ENCODE peak calls at places on chromosome 18, in eight cellular contexts. K, H, Y, J, P, R, O and B are unnamed samples.

GRCh38 chr18:67549946-67550345 is 33.4 kb upstream of the DSEL start:
- DNase-seq in K (no peak), H (no peak), Y (no peak), J (no peak), P (no peak), R (no peak), O (no peak), B (no peak)

GRCh38 chr18:58438161-58438983 is 190.5 kb downstream of the ALPK2 start:
- DNase-seq in K (no peak), H (no peak), Y (no peak), J (peak), P (no peak), R (no peak), O (no peak), B (no peak)

GRCh38 chr18:29160123-29160522 is 983.2 kb upstream of the CDH2 start:
- DNase-seq in K (no peak), H (no peak), Y (no peak), J (no peak), P (no peak), R (no peak), O (no peak), B (no peak)

GRCh38 chr18:35770360-35770759 is 188.8 kb downstream of the GALNT1 start:
- DNase-seq in K (no peak), H (no peak), Y (no peak), J (no peak), P (no peak), R (no peak), O (no peak), B (no peak)

GRCh38 chr18:77111449-77112160 is 21.0 kb downstream of the MBP start:
- DNase-seq in K (no peak), H (no peak), Y (peak), J (no peak), P (no peak), R (peak), O (no peak), B (no peak)

GRCh38 chr18:12165038-12165768 is 71.6 kb downstream of the ANKRD62 start:
- DNase-seq in K (no peak), H (no peak), Y (no peak), J (no peak), P (no peak), R (no peak), O (no peak), B (no peak)

GRCh38 chr18:42736074-42736473 is 379.4 kb downstream of the RIT2 start:
- DNase-seq in K (no peak), H (no peak), Y (no peak), J (no peak), P (no peak), R (no peak), O (no peak), B (no peak)

GRCh38 chr18:3062798-3063563 is 50.0 kb upstream of the LPIN2 start:
- DNase-seq in K (peak), H (peak), Y (peak), J (peak), P (peak), R (peak), O (peak), B (no peak)

GRCh38 chr18:32478317-32478716 is 7.6 kb upstream of the GAREM1 start:
- DNase-seq in K (no peak), H (no peak), Y (no peak), J (no peak), P (no peak), R (no peak), O (no peak), B (no peak)

GRCh38 chr18:24397131-24397693 is 412 bp downstream of the OSBPL1A start:
- DNase-seq in K (peak), H (peak), Y (peak), J (peak), P (peak), R (no peak), O (peak), B (no peak)

GRCh38 chr18:76720683-76721082 is 101.7 kb upstream of the ZNF236 start:
- DNase-seq in K (no peak), H (no peak), Y (no peak), J (peak), P (no peak), R (no peak), O (no peak), B (no peak)

GRCh38 chr18:24677011-24677410 is 216.6 kb downstream of the HRH4 start:
- DNase-seq in K (no peak), H (no peak), Y (no peak), J (no peak), P (no peak), R (no peak), O (no peak), B (no peak)

GRCh38 chr18:21242141-21243040 is at the start of gene GREB1L:
- DNase-seq in K (no peak), H (no peak), Y (peak), J (peak), P (peak), R (no peak), O (no peak), B (peak)

GRCh38 chr18:37445368-37445767 is 120.2 kb downstream of the CELF4 start:
- DNase-seq in K (no peak), H (no peak), Y (no peak), J (no peak), P (no peak), R (no peak), O (no peak), B (no peak)

GRCh38 chr18:54611819-54612218 is 20.8 kb downstream of the DYNAP start:
- DNase-seq in K (no peak), H (no peak), Y (no peak), J (no peak), P (no peak), R (no peak), O (no peak), B (no peak)

GRCh38 chr18:71223487-71223886 is 934.6 kb downstream of the SOCS6 start:
- DNase-seq in K (no peak), H (no peak), Y (no peak), J (peak), P (no peak), R (no peak), O (no peak), B (no peak)

GRCh38 chr18:58221060-58221725 is 177.2 kb downstream of the NEDD4L start:
- DNase-seq in K (no peak), H (no peak), Y (peak), J (peak), P (peak), R (no peak), O (no peak), B (no peak)

GRCh38 chr18:38693085-38693484 is 1127.5 kb upstream of the CELF4 start:
- DNase-seq in K (no peak), H (no peak), Y (no peak), J (no peak), P (no peak), R (no peak), O (no peak), B (no peak)

GRCh38 chr18:46656326-46657114 is 500 bp downstream of the LOXHD1 start:
- DNase-seq in K (no peak), H (no peak), Y (no peak), J (no peak), P (no peak), R (no peak), O (no peak), B (no peak)

GRCh38 chr18:76882186-76882585 is 59.8 kb downstream of the ZNF236 start:
- DNase-seq in K (no peak), H (no peak), Y (no peak), J (no peak), P (no peak), R (no peak), O (no peak), B (no peak)

GRCh38 chr18:23321996-23322395 is 131.1 kb upstream of the RIOK3 start:
- DNase-seq in K (no peak), H (no peak), Y (no peak), J (no peak), P (no peak), R (no peak), O (no peak), B (no peak)

GRCh38 chr18:1308686-1309085 is 404.0 kb downstream of the ADCYAP1 start:
- DNase-seq in K (no peak), H (no peak), Y (no peak), J (no peak), P (no peak), R (no peak), O (no peak), B (no peak)

GRCh38 chr18:50694147-50694546 is 125.7 kb downstream of the MRO start:
- DNase-seq in K (no peak), H (no peak), Y (no peak), J (no peak), P (no peak), R (no peak), O (no peak), B (no peak)

GRCh38 chr18:23963443-23964185 is 50.9 kb upstream of the TTC39C start:
- DNase-seq in K (no peak), H (no peak), Y (no peak), J (no peak), P (no peak), R (peak), O (no peak), B (no peak)

GRCh38 chr18:23668731-23669130 is 6.0 kb upstream of the ANKRD29 start:
- DNase-seq in K (no peak), H (no peak), Y (no peak), J (no peak), P (no peak), R (no peak), O (no peak), B (no peak)

GRCh38 chr18:59357928-59358327 is 1.1 kb downstream of the LMAN1 start:
- DNase-seq in K (no peak), H (no peak), Y (no peak), J (peak), P (peak), R (no peak), O (no peak), B (no peak)

GRCh38 chr18:48948112-48949050 is 2.4 kb downstream of the SMAD7 start:
- DNase-seq in K (no peak), H (no peak), Y (no peak), J (peak), P (no peak), R (no peak), O (peak), B (peak)

GRCh38 chr18:41096504-41096903 is 858.5 kb upstream of the PIK3C3 start:
- DNase-seq in K (no peak), H (no peak), Y (no peak), J (peak), P (no peak), R (no peak), O (no peak), B (no peak)

GRCh38 chr18:48589797-48590519 is 51.1 kb downstream of the CTIF start:
- DNase-seq in K (peak), H (peak), Y (no peak), J (no peak), P (no peak), R (no peak), O (no peak), B (no peak)

GRCh38 chr18:6885992-6886823 is 156.7 kb downstream of the ARHGAP28 start:
- DNase-seq in K (no peak), H (no peak), Y (no peak), J (peak), P (no peak), R (no peak), O (no peak), B (peak)

GRCh38 chr18:5839102-5839501 is 56.2 kb downstream of the TMEM200C start:
- DNase-seq in K (no peak), H (no peak), Y (no peak), J (no peak), P (no peak), R (no peak), O (no peak), B (no peak)

GRCh38 chr18:5842653-5843052 is 52.7 kb downstream of the TMEM200C start:
- DNase-seq in K (no peak), H (no peak), Y (no peak), J (no peak), P (no peak), R (no peak), O (no peak), B (no peak)

DNA sequence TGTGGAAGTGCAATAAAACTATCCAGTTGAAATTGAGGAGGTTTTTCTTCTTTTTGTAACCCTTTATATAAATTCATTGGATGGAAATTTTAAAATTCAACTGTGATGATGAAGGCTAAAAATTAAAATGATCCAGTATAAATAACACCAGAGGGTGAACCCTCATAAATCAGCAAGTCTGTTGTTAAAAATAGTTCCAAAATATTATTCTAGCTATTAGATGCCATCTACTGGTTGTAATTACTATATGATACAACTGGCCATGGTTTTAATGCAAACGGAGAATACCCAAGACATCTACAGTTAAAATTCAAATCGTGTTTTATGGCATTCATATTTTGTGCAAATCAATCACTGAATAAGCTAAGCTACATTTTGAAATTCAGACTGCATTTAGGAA is 53.8 kb downstream of the TMEM200C start:
- DNase-seq in K (no peak), H (no peak), Y (no peak), J (no peak), P (no peak), R (no peak), O (no peak), B (no peak)
- TF ChIP-seq CTCF in K (no peak), H (no peak), Y (no peak), J (no peak), P (no peak), R (peak), O (no peak), B (no peak)

DNA sequence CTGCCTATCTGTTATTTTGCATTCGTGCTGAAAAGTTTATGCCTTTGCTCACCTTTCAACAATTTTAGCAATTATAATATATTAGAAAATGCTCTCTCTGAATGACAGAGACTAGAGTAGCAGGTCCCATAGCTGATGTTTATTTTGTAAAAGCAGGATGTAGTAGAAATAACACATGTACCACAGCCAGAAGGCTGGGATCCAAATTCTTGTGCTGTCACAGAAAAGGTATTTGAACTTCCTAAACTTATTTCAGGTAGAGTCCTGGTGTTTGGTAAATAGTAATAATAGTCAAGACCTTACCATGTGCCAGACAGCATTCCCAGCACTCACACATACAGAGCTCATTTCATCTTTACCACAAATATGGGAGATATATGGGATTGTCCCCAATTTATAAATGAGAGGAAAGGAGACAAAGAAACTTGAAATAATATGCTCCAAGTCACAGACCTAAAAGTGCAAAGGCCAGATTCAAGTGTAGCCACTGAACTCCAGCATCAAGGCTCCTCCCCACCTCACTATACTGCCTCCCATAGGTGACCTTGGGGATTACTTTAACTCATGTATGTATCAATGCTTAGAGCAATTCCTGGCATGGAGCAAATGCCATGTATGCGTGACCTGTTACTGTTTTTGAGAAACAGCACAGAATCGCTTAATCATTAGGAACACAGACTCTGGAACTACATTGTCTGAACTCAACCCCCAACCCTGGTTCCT is 284.7 kb upstream of the RAB12 start:
- DNase-seq in K (no peak), H (no peak), Y (no peak), J (no peak), P (no peak), R (no peak), O (no peak), B (no peak)
- TF ChIP-seq CTCF in K (no peak), H (no peak), Y (no peak), J (no peak), P (peak), R (no peak), O (no peak), B (no peak)

GRCh38 chr18:63506336-63506646 is 29.5 kb downstream of the SERPINB5 start:
- DNase-seq in K (no peak), H (no peak), Y (no peak), J (no peak), P (no peak), R (no peak), O (no peak), B (no peak)
- TF ChIP-seq CTCF in K (no peak), H (no peak), Y (no peak), J (no peak), P (no peak), R (no peak), O (no peak), B (no peak)

DNA sequence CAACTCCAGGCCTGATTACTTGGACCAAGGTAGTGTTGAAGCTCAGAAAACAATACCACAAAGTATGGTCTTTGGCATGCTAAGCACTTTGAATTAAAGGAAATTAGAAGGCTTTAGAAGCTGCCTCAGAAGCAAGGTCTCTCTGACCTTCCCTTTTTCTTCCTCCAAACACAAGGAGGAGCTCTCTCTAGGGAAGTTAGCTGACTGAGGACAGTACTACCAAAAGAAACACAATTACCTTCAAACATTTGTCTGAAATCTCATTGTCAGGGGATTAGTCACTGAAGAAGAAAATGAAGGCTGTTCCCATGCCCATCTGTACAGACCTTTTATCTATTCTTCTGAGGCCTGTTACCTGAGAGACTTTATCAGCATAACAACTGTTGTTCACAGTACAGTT is 279.3 kb downstream of the CDH20 start:
- DNase-seq in K (no peak), H (no peak), Y (no peak), J (no peak), P (no peak), R (no peak), O (no peak), B (no peak)
- TF ChIP-seq CTCF in K (no peak), H (no peak), Y (no peak), J (peak), P (peak), R (peak), O (no peak), B (no peak)

DNA sequence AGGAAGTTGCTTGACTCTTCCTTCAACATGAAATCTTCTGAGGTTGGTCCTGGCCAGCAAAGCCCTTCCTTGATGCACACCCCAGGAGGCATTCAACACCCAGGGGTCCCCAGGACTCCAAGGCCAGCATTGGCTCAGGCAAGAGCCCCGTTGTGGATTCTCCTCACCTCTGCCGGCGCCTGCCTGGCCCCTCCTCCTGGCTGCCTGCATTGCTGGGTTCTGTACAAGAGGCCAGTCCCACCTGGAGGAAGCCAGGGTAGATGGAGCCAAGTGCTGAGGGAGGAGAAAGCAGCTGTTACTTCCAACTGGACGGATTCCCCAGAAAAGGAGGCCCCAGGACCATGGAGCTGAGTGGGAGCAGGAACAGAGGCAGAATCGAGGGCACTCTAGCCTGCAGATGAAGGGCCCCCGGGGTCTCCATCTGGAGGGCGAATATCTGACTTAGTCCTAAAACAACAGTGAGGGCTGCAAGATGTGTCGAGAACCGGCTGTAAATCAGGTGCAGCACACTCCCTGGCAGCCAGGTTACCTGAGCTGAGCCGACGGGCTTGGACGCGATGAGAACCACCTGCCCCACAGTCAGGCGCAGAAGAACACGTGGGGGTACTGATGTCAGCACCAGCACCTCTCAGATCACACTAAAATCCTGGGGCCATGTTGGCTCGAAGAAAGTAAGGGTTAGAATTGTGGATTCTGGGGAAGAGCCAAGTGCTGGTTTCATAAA is 399.6 kb upstream of the SALL3 start:
- DNase-seq in K (no peak), H (no peak), Y (no peak), J (no peak), P (no peak), R (no peak), O (no peak), B (no peak)
- TF ChIP-seq CTCF in K (no peak), H (no peak), Y (no peak), J (no peak), P (no peak), R (no peak), O (no peak), B (no peak)